ENCODE peak calls at places on chromosome 10, in eight cellular contexts. W is keratinocyte, I is tibial artery, U is H7, P is prostate gland, E is BJ, J is Peyer's patch, S is PC-9. K is an unnamed sample.

GRCh38 chr10:84329094-84329611 is 764 bp downstream of the CCSER2 start:
- DNase-seq in W (no peak), I (no peak), U (peak; percentile 48), P (no peak), E (no peak), J (no peak), S (no peak), K (peak; percentile 34)

GRCh38 chr10:112491144-112491543 is 44.1 kb downstream of the VTI1A start:
- DNase-seq in W (no peak), I (no peak), U (no peak), P (no peak), E (no peak), J (no peak), S (no peak), K (no peak)

GRCh38 chr10:33132626-33133025 is 174.6 kb upstream of the ITGB1 start:
- DNase-seq in W (no peak), I (no peak), U (peak; percentile 43), P (no peak), E (no peak), J (no peak), S (no peak), K (no peak)

GRCh38 chr10:62017141-62017870 is 115.8 kb downstream of the ARID5B start:
- DNase-seq in W (no peak), I (no peak), U (no peak), P (no peak), E (peak; percentile 76), J (no peak), S (no peak), K (no peak)

GRCh38 chr10:4372601-4373000 is 453.4 kb upstream of the AKR1E2 start:
- DNase-seq in W (no peak), I (no peak), U (no peak), P (no peak), E (peak; percentile 97), J (no peak), S (no peak), K (no peak)

GRCh38 chr10:88473989-88474883 is 108.9 kb downstream of the RNLS start:
- DNase-seq in W (peak; percentile 57), I (no peak), U (no peak), P (peak; percentile 30), E (no peak), J (no peak), S (peak; percentile 90), K (peak; percentile 52)

GRCh38 chr10:21184216-21184615 is 287.1 kb upstream of the NEBL start:
- DNase-seq in W (peak; percentile 62), I (no peak), U (no peak), P (no peak), E (no peak), J (no peak), S (peak; percentile 64), K (no peak)

GRCh38 chr10:102580230-102580629 is 64.0 kb upstream of the TRIM8 start:
- DNase-seq in W (no peak), I (no peak), U (no peak), P (no peak), E (no peak), J (no peak), S (no peak), K (no peak)

GRCh38 chr10:74194999-74195398 is 44.0 kb downstream of the ADK start:
- DNase-seq in W (no peak), I (no peak), U (no peak), P (no peak), E (no peak), J (no peak), S (no peak), K (no peak)

GRCh38 chr10:79488303-79488702 is 24.0 kb upstream of the EIF5AL1 start:
- DNase-seq in W (peak; percentile 23), I (peak; percentile 91), U (no peak), P (no peak), E (peak; percentile 77), J (no peak), S (peak; percentile 77), K (peak; percentile 87)

GRCh38 chr10:119178371-119179119 is at the start of gene PRDX3:
- DNase-seq in W (peak; percentile 38), I (peak; percentile 96), U (peak; percentile 98), P (peak; percentile 90), E (peak; percentile 46), J (peak; percentile 95), S (peak; percentile 69), K (peak; percentile 94)

GRCh38 chr10:14592566-14592965 is 182.1 kb downstream of the FAM107B start:
- DNase-seq in W (no peak), I (no peak), U (no peak), P (no peak), E (no peak), J (no peak), S (no peak), K (no peak)

DNA sequence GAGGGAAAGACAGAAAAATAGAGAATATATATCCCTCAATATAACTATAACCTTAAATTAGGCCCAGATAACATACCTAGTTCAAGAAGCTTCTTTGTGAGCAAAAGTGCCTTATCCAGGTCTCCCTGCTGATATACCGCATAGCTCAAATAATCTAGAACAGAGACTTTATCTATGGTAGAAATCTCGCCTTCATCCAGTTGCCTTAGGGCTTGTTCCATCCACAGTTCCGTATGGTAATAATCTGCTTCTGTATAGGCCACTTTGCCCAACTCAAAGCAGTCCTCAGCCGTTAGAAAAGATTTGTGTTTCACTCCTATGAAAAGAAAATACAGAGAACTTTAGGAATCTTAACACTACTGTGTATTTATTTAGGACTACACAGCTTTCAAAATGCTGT is 43.4 kb downstream of the P4HA1 start:
- DNase-seq in W (no peak), I (no peak), U (no peak), P (no peak), E (no peak), J (no peak), S (no peak), K (no peak)
- H3K36me3 ChIP-seq in W (peaks cover 2% of the 10 kb centered on the region), I (peaks cover 67% of the 10 kb centered on the region), U (no peaks in the 10 kb centered on the region), P (no peaks in the 10 kb centered on the region), E (peaks cover under 1% of the 10 kb centered on the region), J (peaks cover 45% of the 10 kb centered on the region), S (peaks cover 4% of the 10 kb centered on the region), K (peaks cover 17% of the 10 kb centered on the region)

DNA sequence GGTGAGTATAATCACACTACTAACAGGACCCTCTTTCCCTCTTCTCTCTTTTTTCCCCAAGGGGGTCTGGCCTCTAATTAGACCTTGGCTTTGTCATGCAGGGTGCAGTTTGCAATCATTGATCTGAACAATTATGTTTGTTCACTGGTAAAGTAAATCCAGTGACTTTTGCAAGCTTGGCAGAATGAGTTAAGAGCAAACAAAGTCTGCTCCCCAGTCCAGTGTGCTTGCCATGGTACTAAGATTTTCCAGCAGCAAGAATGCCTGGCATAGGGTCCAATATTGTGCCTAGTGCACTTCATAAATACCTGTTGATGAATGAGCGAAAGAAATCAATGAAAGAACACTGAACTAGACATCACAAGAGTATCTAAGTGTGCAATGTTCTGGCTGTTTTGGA is 43.9 kb downstream of the PLXDC2 start:
- DNase-seq in W (no peak), I (no peak), U (no peak), P (no peak), E (no peak), J (no peak), S (no peak), K (no peak)
- H3K36me3 ChIP-seq in W (no peaks in the 10 kb centered on the region), I (no peaks in the 10 kb centered on the region), U (no peaks in the 10 kb centered on the region), P (no peaks in the 10 kb centered on the region), E (no peaks in the 10 kb centered on the region), J (no peaks in the 10 kb centered on the region), S (no peaks in the 10 kb centered on the region), K (no peaks in the 10 kb centered on the region)

DNA sequence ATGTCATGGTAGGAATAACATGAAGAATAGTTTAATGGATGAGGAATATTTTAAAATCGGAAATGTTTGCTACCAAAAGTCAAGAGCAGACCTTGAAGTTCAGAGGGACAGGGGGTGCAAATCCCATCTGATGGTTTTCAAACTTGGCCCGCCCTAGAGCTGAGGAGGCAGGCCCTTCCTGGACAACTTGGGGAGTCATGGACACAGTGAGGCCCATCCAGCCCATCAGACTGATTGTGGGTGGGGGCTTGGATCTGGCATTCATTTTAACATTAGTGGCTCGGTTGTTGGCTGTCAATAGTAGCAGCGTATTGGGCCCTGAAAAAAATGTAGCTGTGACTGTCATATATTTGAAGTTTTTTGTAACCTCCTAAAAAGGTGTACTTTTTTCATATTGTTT is 2.0 kb downstream of the C10orf90 start:
- DNase-seq in W (no peak), I (no peak), U (no peak), P (no peak), E (no peak), J (no peak), S (no peak), K (no peak)
- H3K36me3 ChIP-seq in W (no peaks in the 10 kb centered on the region), I (no peaks in the 10 kb centered on the region), U (no peaks in the 10 kb centered on the region), P (no peaks in the 10 kb centered on the region), E (no peaks in the 10 kb centered on the region), J (no peaks in the 10 kb centered on the region), S (no peaks in the 10 kb centered on the region), K (no peaks in the 10 kb centered on the region)

GRCh38 chr10:97427571-97428179 is 1.7 kb downstream of the PGAM1 start:
- DNase-seq in W (no peak), I (no peak), U (peak; percentile 74), P (peak; percentile 52), E (no peak), J (peak; percentile 82), S (peak; percentile 55), K (peak; percentile 58)
- H3K36me3 ChIP-seq in W (peaks cover 32% of the 10 kb centered on the region), I (peaks cover 35% of the 10 kb centered on the region), U (peaks cover 27% of the 10 kb centered on the region), P (no peaks in the 10 kb centered on the region), E (peaks cover 11% of the 10 kb centered on the region), J (peaks cover 33% of the 10 kb centered on the region), S (peaks cover 6% of the 10 kb centered on the region), K (peaks cover 57% of the 10 kb centered on the region)

K was measured in MG63.